ENCODE peak calls at places on chromosomes 3 and 15, in five cellular contexts. D is GM23248, H is PC-3, W is small intestine, G is Caco-2. R is an unnamed sample.

GRCh38 chr3:157294444-157294843 is 134.5 kb upstream of the CCNL1 start:
- DNase-seq in W (no peak), G (no peak), D (peak; percentile 50), H (no peak), R (peak; percentile 58)

GRCh38 chr3:13040381-13041074 is 32.7 kb downstream of the IQSEC1 start:
- DNase-seq in H (no peak), D (peak; percentile 24), W (peak; percentile 13), G (no peak), R (no peak)

GRCh38 chr15:36407647-36408046 is 171.8 kb upstream of the CDIN1 start:
- DNase-seq in G (no peak), H (peak; percentile 78), W (no peak), D (peak; percentile 67), R (peak; percentile 87)

GRCh38 chr15:47407692-47408091 is 309.6 kb upstream of the SEMA6D start:
- DNase-seq in H (no peak), W (no peak), G (no peak), D (no peak), R (no peak)

GRCh38 chr3:160478338-160478737 is 28.8 kb upstream of the TRIM59 start:
- DNase-seq in D (peak; percentile 84), G (no peak), H (no peak), W (no peak), R (peak; percentile 83)

GRCh38 chr3:196080517-196080841 is 1.4 kb downstream of the TFRC start:
- DNase-seq in G (no peak), H (peak; percentile 12), W (peak; percentile 77), D (no peak), R (no peak)

GRCh38 chr3:196207159-196207832 is 3.9 kb downstream of the ZDHHC19 start:
- DNase-seq in D (no peak), W (no peak), H (no peak), G (no peak), R (no peak)

GRCh38 chr15:90697180-90697579 is 20.0 kb upstream of the BLM start:
- DNase-seq in H (no peak), W (no peak), D (no peak), G (no peak), R (no peak)

GRCh38 chr3:49638445-49638844 is 35.7 kb upstream of the APEH start:
- DNase-seq in D (peak; percentile 70), H (peak; percentile 78), G (no peak), W (no peak), R (peak; percentile 55)

GRCh38 chr3:186630950-186631624 is 9.1 kb upstream of the FETUB start:
- DNase-seq in G (no peak), D (no peak), W (no peak), H (no peak), R (no peak)

GRCh38 chr15:41856716-41857115 is 18.1 kb downstream of the PLA2G4B start:
- DNase-seq in W (no peak), G (no peak), H (no peak), D (no peak), R (no peak)

GRCh38 chr3:196287066-196287404 is 491 bp downstream of the PCYT1A start:
- DNase-seq in G (no peak), W (peak; percentile 72), H (peak; percentile 31), D (peak; percentile 61), R (peak; percentile 36)

GRCh38 chr3:179666436-179667035 is 13.7 kb downstream of the USP13 start:
- DNase-seq in D (peak; percentile 15), G (no peak), H (no peak), W (no peak), R (no peak)

GRCh38 chr15:38531509-38531908 is 33.1 kb downstream of the RASGRP1 start:
- DNase-seq in G (no peak), W (no peak), D (peak; percentile 87), H (peak; percentile 60), R (peak; percentile 36)

GRCh38 chr15:101250931-101251829 is 668 bp downstream of the CHSY1 start:
- DNase-seq in H (peak; percentile 41), W (no peak), G (peak; percentile 55), D (peak; percentile 81), R (peak; percentile 44)

GRCh38 chr15:70127288-70127746 is 29.6 kb upstream of the TLE3 start:
- DNase-seq in G (no peak), D (no peak), H (peak; percentile 49), W (peak; percentile 91), R (no peak)

GRCh38 chr3:168029705-168030104 is 66.0 kb downstream of the GOLIM4 start:
- DNase-seq in W (no peak), G (no peak), H (no peak), D (no peak), R (no peak)

GRCh38 chr15:58513681-58514336 is 82.0 kb downstream of the LIPC start:
- DNase-seq in D (no peak), H (no peak), W (no peak), G (no peak), R (no peak)

GRCh38 chr3:46946856-46947544 is 29.5 kb downstream of the CCDC12 start:
- DNase-seq in D (peak; percentile 73), G (no peak), W (peak; percentile 85), H (peak; percentile 54), R (peak; percentile 44)

DNA sequence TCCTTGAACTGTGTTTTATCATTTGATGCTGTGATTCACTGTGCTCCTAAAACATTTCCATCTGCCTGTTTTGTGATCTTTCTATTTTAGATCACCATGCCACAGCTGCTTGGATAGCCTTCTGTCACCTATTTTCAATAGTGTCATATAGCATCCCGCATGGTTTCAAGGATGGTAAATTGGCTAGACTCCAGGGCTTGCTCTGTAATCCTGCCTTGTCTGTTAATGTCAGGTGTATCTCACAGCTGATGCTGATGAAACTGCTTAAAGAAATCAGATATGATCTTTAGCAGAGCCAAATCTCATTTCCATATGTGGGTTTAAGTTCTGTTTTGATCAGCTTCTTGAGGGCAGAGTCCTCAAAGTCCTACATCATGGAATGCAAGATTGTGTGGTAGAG is 182.2 kb downstream of the UBE2E2 start:
- DNase-seq in D (no peak), W (no peak), G (no peak), H (no peak), R (no peak)
- H3K4me3 ChIP-seq in D (no peak overlapping the region), W (no peak overlapping the region), G (no peak overlapping the region), H (no peak overlapping the region), R (no peak overlapping the region)

DNA sequence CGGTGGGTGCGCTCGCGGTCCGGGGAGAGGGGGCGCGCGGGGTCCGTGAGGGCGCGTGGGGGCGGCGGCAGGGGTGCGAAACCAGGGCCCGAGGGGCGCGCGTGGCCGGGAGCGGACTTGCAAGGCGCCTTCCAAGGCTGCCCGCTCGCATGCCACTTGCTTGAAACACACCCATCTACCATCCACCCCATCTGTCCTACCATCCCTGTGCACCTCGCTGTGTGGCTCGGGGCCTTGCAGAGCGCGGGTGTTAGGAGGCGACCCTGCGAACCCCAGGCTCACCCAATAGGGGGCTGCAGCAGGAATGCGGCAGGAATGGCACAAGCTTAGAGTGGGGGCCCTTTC is 240 bp downstream of the CFAP100 start:
- DNase-seq in D (no peak), W (no peak), H (no peak), G (no peak), R (no peak)
- H3K4me3 ChIP-seq in D (peak overlapping the region; percentile 53), W (no peak overlapping the region), H (no peak overlapping the region), G (no peak overlapping the region), R (no peak overlapping the region)

GRCh38 chr3:11475324-11475723 is 168.4 kb downstream of the VGLL4 start:
- DNase-seq in G (no peak), W (no peak), D (no peak), H (no peak), R (no peak)

GRCh38 chr3:11478167-11478566 is 165.5 kb downstream of the VGLL4 start:
- DNase-seq in G (no peak), H (no peak), W (no peak), D (no peak), R (no peak)

GRCh38 chr3:11479230-11479620 is 164.5 kb downstream of the VGLL4 start:
- DNase-seq in D (no peak), W (no peak), G (no peak), H (no peak), R (no peak)

GRCh38 chr3:11476814-11477213 is 166.9 kb downstream of the VGLL4 start:
- DNase-seq in W (peak; percentile 93), D (no peak), G (no peak), H (no peak), R (no peak)

DNA sequence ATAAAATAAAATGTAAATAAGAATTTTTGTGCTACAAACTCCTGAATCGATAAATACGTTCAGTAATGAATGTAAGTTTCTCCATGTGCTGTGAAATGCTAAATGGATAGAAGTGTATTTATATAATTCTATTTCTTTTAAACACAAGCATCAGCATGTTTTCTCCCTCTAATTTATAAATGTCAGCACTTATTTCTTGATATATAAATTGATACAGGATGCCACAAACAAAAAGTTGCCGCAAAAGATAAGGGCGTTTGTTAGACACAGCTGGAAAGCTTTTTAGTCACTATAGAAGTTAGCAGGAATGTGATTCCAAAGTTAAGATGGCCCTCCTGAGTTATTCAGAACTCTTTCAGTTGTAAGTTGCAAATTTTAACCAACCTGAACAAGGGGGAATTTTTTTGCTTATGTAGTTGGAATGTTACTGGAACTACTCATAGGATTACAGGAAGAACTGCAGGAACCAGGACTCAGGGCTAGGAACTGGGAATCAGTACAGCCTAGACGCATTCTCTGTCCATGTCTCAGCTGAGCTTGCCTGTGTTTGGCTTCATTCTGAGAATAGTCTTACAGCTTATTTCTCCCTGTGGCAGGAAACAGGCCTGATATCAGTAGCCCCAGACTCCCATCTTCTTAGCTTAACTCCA is 166.3 kb downstream of the VGLL4 start:
- DNase-seq in W (peak; percentile 11), D (peak; percentile 82), H (peak; percentile 25), G (no peak), R (peak; percentile 73)
- H3K4me3 ChIP-seq in W (no peak overlapping the region), D (no peak overlapping the region), H (no peak overlapping the region), G (no peak overlapping the region), R (peak overlapping the region; percentile 6)

GRCh38 chr15:66390670-66391069 is 4.0 kb downstream of the MAP2K1 start:
- DNase-seq in W (peak; percentile 52), D (no peak), G (no peak), H (peak; percentile 60), R (no peak)

GRCh38 chr15:66388057-66388363 is 1.3 kb downstream of the MAP2K1 start:
- DNase-seq in G (no peak), H (no peak), W (no peak), D (no peak), R (no peak)

GRCh38 chr15:66388576-66388975 is 1.9 kb downstream of the MAP2K1 start:
- DNase-seq in H (no peak), D (no peak), G (no peak), W (no peak), R (no peak)

GRCh38 chr15:66389098-66389858 is 2.6 kb downstream of the MAP2K1 start:
- DNase-seq in W (no peak), G (no peak), D (no peak), H (no peak), R (no peak)

GRCh38 chr15:66389859-66390382 is 3.2 kb downstream of the MAP2K1 start:
- DNase-seq in H (peak; percentile 48), D (peak; percentile 60), W (no peak), G (no peak), R (no peak)
- H3K4me3 ChIP-seq in H (peak overlapping the region; percentile 41), D (no peak overlapping the region), W (no peak overlapping the region), G (no peak overlapping the region), R (no peak overlapping the region)

DNA sequence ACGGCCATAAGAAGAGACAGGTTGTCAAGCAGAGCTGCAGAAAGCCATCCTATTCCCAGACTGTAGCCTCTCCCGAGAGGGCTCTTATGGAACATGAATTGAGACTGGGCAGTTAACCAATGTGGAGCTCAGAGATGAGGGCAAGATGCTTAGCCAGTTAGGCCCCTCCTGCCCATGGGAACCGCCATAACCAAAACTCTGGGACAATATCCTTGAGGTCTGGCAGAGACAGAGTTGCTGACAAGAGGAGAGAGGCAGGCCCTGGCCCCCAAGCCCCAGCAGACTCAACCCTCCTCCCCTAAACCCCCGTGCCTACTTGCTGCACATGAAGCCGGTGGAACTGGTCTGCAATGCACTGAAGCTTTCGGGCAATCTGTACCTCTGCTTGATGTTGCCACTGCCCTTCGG is 4.8 kb downstream of the BMF start:
- DNase-seq in W (no peak), G (no peak), H (no peak), D (peak; percentile 60), R (no peak)
- H3K4me3 ChIP-seq in W (no peak overlapping the region), G (no peak overlapping the region), H (peak overlapping the region; percentile 47), D (no peak overlapping the region), R (no peak overlapping the region)

R was measured in choroid plexus epithelial cell.